ENCODE peak calls at places on chromosome 7, in six cellular contexts. One of them, this sample, is unnamed.

GRCh38 chr7:33722383-33723096 is 182.8 kb upstream of the BMPER start:
- DNase-seq in hepatocyte: peak; percentile 73
- DNase-seq in ovary: no peak
- DNase-seq in Peyer's patch: no peak
- DNase-seq in A549: peak; percentile 73
- DNase-seq in heart right ventricle: no peak
- DNase-seq in this sample: no peak

GRCh38 chr7:142787034-142787768 is 16.4 kb downstream of the PRSS2 start:
- DNase-seq in A549: no peak
- DNase-seq in hepatocyte: no peak
- DNase-seq in heart right ventricle: no peak
- DNase-seq in ovary: no peak
- DNase-seq in Peyer's patch: no peak
- DNase-seq in this sample: no peak

GRCh38 chr7:106767498-106768323 is 97.4 kb upstream of the PIK3CG start:
- DNase-seq in Peyer's patch: no peak
- DNase-seq in A549: no peak
- DNase-seq in hepatocyte: no peak
- DNase-seq in heart right ventricle: no peak
- DNase-seq in ovary: no peak
- DNase-seq in this sample: no peak

GRCh38 chr7:146028251-146028750 is 88.3 kb upstream of the CNTNAP2 start:
- DNase-seq in A549: no peak
- DNase-seq in hepatocyte: no peak
- DNase-seq in heart right ventricle: no peak
- DNase-seq in Peyer's patch: no peak
- DNase-seq in ovary: no peak
- DNase-seq in this sample: no peak

GRCh38 chr7:159063046-159063840 is 81.4 kb downstream of the VIPR2 start:
- DNase-seq in heart right ventricle: peak; percentile 2
- DNase-seq in ovary: no peak
- DNase-seq in hepatocyte: no peak
- DNase-seq in A549: no peak
- DNase-seq in Peyer's patch: no peak
- DNase-seq in this sample: no peak

GRCh38 chr7:4018917-4019316 is 663.2 kb upstream of the FOXK1 start:
- DNase-seq in heart right ventricle: no peak
- DNase-seq in Peyer's patch: no peak
- DNase-seq in ovary: no peak
- DNase-seq in A549: no peak
- DNase-seq in hepatocyte: no peak
- DNase-seq in this sample: no peak

GRCh38 chr7:143205560-143206293 is 16.1 kb upstream of the TAS2R40 start:
- DNase-seq in A549: no peak
- DNase-seq in hepatocyte: no peak
- DNase-seq in ovary: no peak
- DNase-seq in heart right ventricle: peak; percentile 23
- DNase-seq in Peyer's patch: no peak
- DNase-seq in this sample: no peak

GRCh38 chr7:65832281-65832680 is 40.6 kb upstream of the VKORC1L1 start:
- DNase-seq in ovary: no peak
- DNase-seq in hepatocyte: peak; percentile 43
- DNase-seq in Peyer's patch: no peak
- DNase-seq in heart right ventricle: no peak
- DNase-seq in A549: no peak
- DNase-seq in this sample: no peak

GRCh38 chr7:16702433-16702832 is 51.1 kb upstream of the TSPAN13 start:
- DNase-seq in A549: no peak
- DNase-seq in Peyer's patch: no peak
- DNase-seq in hepatocyte: peak; percentile 19
- DNase-seq in ovary: no peak
- DNase-seq in heart right ventricle: no peak
- DNase-seq in this sample: no peak

GRCh38 chr7:151785681-151785965 is 91.3 kb downstream of the PRKAG2 start:
- DNase-seq in heart right ventricle: no peak
- DNase-seq in hepatocyte: no peak
- DNase-seq in Peyer's patch: no peak
- DNase-seq in ovary: no peak
- DNase-seq in A549: no peak
- DNase-seq in this sample: no peak

GRCh38 chr7:121328508-121329459 is at the start of gene WNT16:
- DNase-seq in A549: no peak
- DNase-seq in heart right ventricle: no peak
- DNase-seq in Peyer's patch: no peak
- DNase-seq in ovary: no peak
- DNase-seq in hepatocyte: no peak
- DNase-seq in this sample: no peak

GRCh38 chr7:100017300-100017699 is 1.9 kb downstream of the ZKSCAN1 start:
- DNase-seq in ovary: no peak
- DNase-seq in heart right ventricle: no peak
- DNase-seq in A549: no peak
- DNase-seq in Peyer's patch: peak; percentile 66
- DNase-seq in hepatocyte: peak; percentile 36
- DNase-seq in this sample: no peak

GRCh38 chr7:75033826-75034225 is 39.8 kb downstream of the RCC1L start:
- DNase-seq in heart right ventricle: no peak
- DNase-seq in A549: no peak
- DNase-seq in Peyer's patch: no peak
- DNase-seq in ovary: no peak
- DNase-seq in hepatocyte: no peak
- DNase-seq in this sample: no peak

GRCh38 chr7:155980841-155981240 is 168.6 kb upstream of the SHH start:
- DNase-seq in hepatocyte: no peak
- DNase-seq in A549: no peak
- DNase-seq in Peyer's patch: no peak
- DNase-seq in ovary: no peak
- DNase-seq in heart right ventricle: no peak
- DNase-seq in this sample: peak; percentile 46

GRCh38 chr7:107582906-107583305 is 2.9 kb downstream of the BCAP29 start:
- DNase-seq in A549: no peak
- DNase-seq in hepatocyte: no peak
- DNase-seq in Peyer's patch: no peak
- DNase-seq in heart right ventricle: no peak
- DNase-seq in ovary: no peak
- DNase-seq in this sample: no peak

GRCh38 chr7:15214981-15215380 is 312.4 kb upstream of the DGKB start:
- DNase-seq in ovary: no peak
- DNase-seq in hepatocyte: no peak
- DNase-seq in Peyer's patch: no peak
- DNase-seq in A549: no peak
- DNase-seq in heart right ventricle: no peak
- DNase-seq in this sample: no peak

GRCh38 chr7:138435231-138435919 is 24.7 kb upstream of the TRIM24 start:
- DNase-seq in A549: no peak
- DNase-seq in heart right ventricle: no peak
- DNase-seq in Peyer's patch: no peak
- DNase-seq in ovary: no peak
- DNase-seq in hepatocyte: no peak
- DNase-seq in this sample: no peak

GRCh38 chr7:7427363-7427762 is 108.3 kb downstream of the COL28A1 start:
- DNase-seq in heart right ventricle: no peak
- DNase-seq in hepatocyte: no peak
- DNase-seq in Peyer's patch: no peak
- DNase-seq in ovary: no peak
- DNase-seq in A549: no peak
- DNase-seq in this sample: no peak

GRCh38 chr7:1698951-1699350 is 28.9 kb downstream of the ELFN1 start:
- DNase-seq in A549: no peak
- DNase-seq in hepatocyte: no peak
- DNase-seq in Peyer's patch: no peak
- DNase-seq in ovary: no peak
- DNase-seq in heart right ventricle: no peak
- DNase-seq in this sample: no peak

GRCh38 chr7:79553811-79554555 is 100.5 kb upstream of the MAGI2 start:
- DNase-seq in A549: no peak
- DNase-seq in hepatocyte: no peak
- DNase-seq in Peyer's patch: no peak
- DNase-seq in heart right ventricle: no peak
- DNase-seq in ovary: no peak
- DNase-seq in this sample: no peak

GRCh38 chr7:112086496-112087254 is 119.5 kb downstream of the DOCK4 start:
- DNase-seq in ovary: no peak
- DNase-seq in A549: no peak
- DNase-seq in Peyer's patch: no peak
- DNase-seq in hepatocyte: peak; percentile 19
- DNase-seq in heart right ventricle: no peak
- DNase-seq in this sample: no peak

DNA sequence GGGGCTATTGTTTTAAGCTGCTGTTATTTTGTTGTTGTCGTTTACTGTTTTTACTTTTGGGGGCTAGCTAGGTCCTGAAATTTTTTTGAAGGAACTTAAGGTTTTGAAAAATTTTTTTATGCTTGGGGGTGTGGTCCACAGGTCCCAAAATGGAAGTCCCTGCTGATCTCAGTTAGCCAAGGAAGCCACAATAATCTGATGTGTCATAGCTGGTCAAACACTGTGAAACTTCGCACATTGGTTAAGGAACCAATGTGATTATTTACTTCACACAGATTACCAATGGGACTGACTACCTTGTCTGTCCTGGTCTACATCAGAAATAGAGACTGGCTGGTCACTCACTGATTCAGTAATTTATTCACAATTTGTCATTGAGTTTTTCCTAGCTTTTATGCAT is 29.5 kb upstream of the HYCC1 start:
- DNase-seq in heart right ventricle: no peak
- DNase-seq in ovary: no peak
- DNase-seq in hepatocyte: no peak
- DNase-seq in Peyer's patch: no peak
- DNase-seq in A549: no peak
- DNase-seq in this sample: no peak
- TF ChIP-seq CTCF in heart right ventricle: no peak
- TF ChIP-seq CTCF in ovary: no peak
- TF ChIP-seq CTCF in hepatocyte: no peak
- TF ChIP-seq CTCF in Peyer's patch: no peak
- TF ChIP-seq CTCF in A549: no peak
- TF ChIP-seq CTCF in this sample: no peak

DNA sequence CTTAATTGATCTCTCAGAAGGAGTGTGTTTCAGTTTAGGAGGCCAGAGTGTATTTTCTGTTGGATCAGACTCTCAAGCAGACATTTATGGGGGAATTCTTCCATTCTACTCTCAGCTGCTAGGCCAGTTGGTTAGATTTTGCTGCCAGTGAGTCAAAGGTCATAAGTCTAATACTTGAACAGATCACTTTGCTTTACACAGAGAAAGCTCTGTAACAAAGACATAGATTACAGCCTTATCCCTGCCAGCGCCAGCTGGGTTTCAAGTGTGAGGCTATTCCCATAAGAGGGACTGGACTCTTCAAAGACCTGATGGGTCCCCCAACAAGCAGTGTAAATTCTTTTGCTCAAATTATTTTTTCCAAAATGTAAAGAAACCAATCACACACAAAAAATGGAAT is 145.6 kb upstream of the SEMA3C start:
- DNase-seq in ovary: no peak
- DNase-seq in heart right ventricle: no peak
- DNase-seq in Peyer's patch: no peak
- DNase-seq in hepatocyte: peak; percentile 20
- DNase-seq in A549: no peak
- DNase-seq in this sample: no peak
- H3K27ac ChIP-seq in ovary: no peak overlapping the region
- H3K27ac ChIP-seq in heart right ventricle: no peak overlapping the region
- H3K27ac ChIP-seq in Peyer's patch: no peak overlapping the region
- H3K27ac ChIP-seq in hepatocyte: peak overlapping the region; percentile 52
- H3K27ac ChIP-seq in A549: peak overlapping the region; percentile 4
- H3K27ac ChIP-seq in this sample: no peak overlapping the region

DNA sequence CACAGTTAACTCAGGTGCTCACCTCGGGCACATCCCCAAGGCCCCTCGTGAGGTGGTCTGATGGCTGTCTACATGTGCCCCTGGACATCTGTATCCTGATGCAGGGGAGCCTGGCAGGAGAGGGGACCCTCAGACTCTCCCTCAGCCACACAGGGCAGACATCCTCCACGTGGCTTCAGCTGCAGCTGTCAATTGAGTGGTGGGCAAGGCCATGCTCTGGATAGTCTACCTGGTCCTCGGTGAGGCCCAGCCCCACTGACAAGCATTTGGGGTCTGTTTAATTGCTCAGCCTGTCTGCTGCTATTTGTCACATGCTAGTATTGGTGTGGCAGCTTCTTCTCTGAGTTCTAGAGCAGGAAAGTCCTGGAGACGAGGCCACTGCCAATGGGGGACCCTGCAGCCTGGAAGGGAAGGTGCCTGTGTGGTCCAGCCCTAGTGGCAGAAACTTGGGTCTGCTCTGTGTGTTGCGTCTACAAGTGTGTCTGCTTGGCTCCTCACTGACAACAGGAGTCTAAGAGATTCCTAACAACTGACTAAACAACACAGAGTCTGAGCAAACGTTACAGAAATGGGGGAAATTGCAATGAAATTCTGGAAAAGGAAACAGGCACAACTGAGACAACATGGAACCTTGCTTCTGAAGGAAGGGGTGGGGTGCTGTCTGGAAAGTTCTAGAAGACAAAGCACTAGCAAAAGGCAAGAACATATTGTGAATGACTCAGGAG is 59.3 kb upstream of the IGFBP3 start:
- DNase-seq in Peyer's patch: no peak
- DNase-seq in ovary: no peak
- DNase-seq in A549: no peak
- DNase-seq in hepatocyte: no peak
- DNase-seq in heart right ventricle: no peak
- DNase-seq in this sample: peak; percentile 50
- TF ChIP-seq CTCF in Peyer's patch: no peak
- TF ChIP-seq CTCF in ovary: no peak
- TF ChIP-seq CTCF in A549: no peak
- TF ChIP-seq CTCF in hepatocyte: no peak
- TF ChIP-seq CTCF in heart right ventricle: no peak
- TF ChIP-seq CTCF in this sample: no peak

GRCh38 chr7:32569388-32570289 is 74.3 kb downstream of the AVL9 start:
- DNase-seq in heart right ventricle: no peak
- DNase-seq in A549: peak; percentile 73
- DNase-seq in ovary: no peak
- DNase-seq in Peyer's patch: no peak
- DNase-seq in hepatocyte: no peak
- DNase-seq in this sample: no peak

GRCh38 chr7:32560075-32560474 is 64.8 kb downstream of the AVL9 start:
- DNase-seq in hepatocyte: no peak
- DNase-seq in Peyer's patch: no peak
- DNase-seq in heart right ventricle: no peak
- DNase-seq in A549: no peak
- DNase-seq in ovary: no peak
- DNase-seq in this sample: no peak

GRCh38 chr7:32561613-32562012 is 66.3 kb downstream of the AVL9 start:
- DNase-seq in hepatocyte: no peak
- DNase-seq in heart right ventricle: no peak
- DNase-seq in A549: no peak
- DNase-seq in ovary: no peak
- DNase-seq in Peyer's patch: no peak
- DNase-seq in this sample: no peak

GRCh38 chr7:32559480-32559879 is 64.2 kb downstream of the AVL9 start:
- DNase-seq in Peyer's patch: no peak
- DNase-seq in heart right ventricle: no peak
- DNase-seq in ovary: no peak
- DNase-seq in hepatocyte: no peak
- DNase-seq in A549: no peak
- DNase-seq in this sample: no peak

DNA sequence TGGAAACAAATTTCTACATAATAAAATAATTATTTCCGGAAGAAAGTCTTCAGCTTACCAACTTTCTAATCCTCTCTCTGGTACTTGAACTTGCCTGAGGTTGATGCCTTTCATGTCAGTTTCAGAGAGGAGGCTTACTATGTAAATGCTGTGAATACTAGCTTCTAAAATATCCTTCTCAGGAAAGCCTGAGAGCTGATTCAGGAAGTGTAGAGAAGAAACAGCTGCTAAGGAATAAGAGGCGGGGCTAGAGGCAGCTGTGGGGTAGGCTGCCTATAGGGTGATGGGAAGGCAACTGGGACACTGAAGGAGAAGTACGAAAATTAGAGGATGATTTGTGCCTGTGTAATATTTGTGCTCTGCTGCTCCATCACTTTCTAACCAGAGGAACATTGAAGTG is 69.3 kb downstream of the AVL9 start:
- DNase-seq in heart right ventricle: peak; percentile 22
- DNase-seq in hepatocyte: no peak
- DNase-seq in Peyer's patch: no peak
- DNase-seq in A549: no peak
- DNase-seq in ovary: no peak
- DNase-seq in this sample: no peak
- H3K27ac ChIP-seq in heart right ventricle: no peak overlapping the region
- H3K27ac ChIP-seq in hepatocyte: no peak overlapping the region
- H3K27ac ChIP-seq in Peyer's patch: no peak overlapping the region
- H3K27ac ChIP-seq in A549: peak overlapping the region; percentile 44
- H3K27ac ChIP-seq in ovary: no peak overlapping the region
- H3K27ac ChIP-seq in this sample: no peak overlapping the region

This sample was measured in coronary artery.